ENCODE peak calls at places on chromosomes 13 and 19, in five cellular contexts. One of them, this sample, is unnamed.

GRCh38 chr19:16024266-16025107 is 51.8 kb upstream of the TPM4 start:
- DNase-seq in left ventricle myocardium inferior: no peak
- DNase-seq in fibroblast of lung: no peak
- DNase-seq in aorta: peak
- DNase-seq in cardiac muscle cell: no peak
- DNase-seq in this sample: no peak

GRCh38 chr13:61414136-61414535 is 1.5 kb downstream of the PCDH20 start:
- DNase-seq in fibroblast of lung: no peak
- DNase-seq in aorta: no peak
- DNase-seq in left ventricle myocardium inferior: no peak
- DNase-seq in cardiac muscle cell: no peak
- DNase-seq in this sample: no peak

GRCh38 chr13:51767100-51767499 is 36.9 kb downstream of the DHRS12 start:
- DNase-seq in aorta: no peak
- DNase-seq in left ventricle myocardium inferior: no peak
- DNase-seq in cardiac muscle cell: no peak
- DNase-seq in fibroblast of lung: no peak
- DNase-seq in this sample: no peak

GRCh38 chr13:43698743-43699142 is 88.0 kb downstream of the ENOX1 start:
- DNase-seq in left ventricle myocardium inferior: no peak
- DNase-seq in fibroblast of lung: peak
- DNase-seq in aorta: no peak
- DNase-seq in cardiac muscle cell: no peak
- DNase-seq in this sample: peak

GRCh38 chr19:47356900-47357299 is 7.8 kb downstream of the DHX34 start:
- DNase-seq in aorta: no peak
- DNase-seq in left ventricle myocardium inferior: no peak
- DNase-seq in cardiac muscle cell: no peak
- DNase-seq in fibroblast of lung: no peak
- DNase-seq in this sample: no peak

GRCh38 chr13:74871671-74872070 is 610.3 kb downstream of the TBC1D4 start:
- DNase-seq in left ventricle myocardium inferior: no peak
- DNase-seq in aorta: no peak
- DNase-seq in cardiac muscle cell: no peak
- DNase-seq in fibroblast of lung: no peak
- DNase-seq in this sample: no peak

GRCh38 chr19:53696951-53697350 is 65.2 kb downstream of the DPRX start:
- DNase-seq in aorta: no peak
- DNase-seq in cardiac muscle cell: no peak
- DNase-seq in fibroblast of lung: peak
- DNase-seq in left ventricle myocardium inferior: no peak
- DNase-seq in this sample: no peak

GRCh38 chr13:110425444-110425780 is 118.3 kb downstream of the COL4A2 start:
- DNase-seq in left ventricle myocardium inferior: no peak
- DNase-seq in aorta: no peak
- DNase-seq in cardiac muscle cell: no peak
- DNase-seq in fibroblast of lung: peak
- DNase-seq in this sample: peak

GRCh38 chr19:6766357-6767080 is 716 bp downstream of the SH2D3A start:
- DNase-seq in left ventricle myocardium inferior: no peak
- DNase-seq in cardiac muscle cell: no peak
- DNase-seq in fibroblast of lung: no peak
- DNase-seq in aorta: no peak
- DNase-seq in this sample: no peak

GRCh38 chr13:25286308-25286968 is 850 bp downstream of the MTMR6 start:
- DNase-seq in cardiac muscle cell: peak
- DNase-seq in left ventricle myocardium inferior: no peak
- DNase-seq in aorta: no peak
- DNase-seq in fibroblast of lung: peak
- DNase-seq in this sample: no peak

GRCh38 chr19:57351867-57352266 is 796 bp downstream of the ZNF304 start:
- DNase-seq in fibroblast of lung: no peak
- DNase-seq in left ventricle myocardium inferior: no peak
- DNase-seq in aorta: no peak
- DNase-seq in cardiac muscle cell: no peak
- DNase-seq in this sample: no peak

GRCh38 chr13:113945857-113946408 is 27.9 kb downstream of the C13orf46 start:
- DNase-seq in fibroblast of lung: no peak
- DNase-seq in cardiac muscle cell: no peak
- DNase-seq in aorta: peak
- DNase-seq in left ventricle myocardium inferior: no peak
- DNase-seq in this sample: no peak

GRCh38 chr13:75181906-75182305 is 300.1 kb downstream of the TBC1D4 start:
- DNase-seq in left ventricle myocardium inferior: no peak
- DNase-seq in fibroblast of lung: peak
- DNase-seq in aorta: no peak
- DNase-seq in cardiac muscle cell: no peak
- DNase-seq in this sample: peak

GRCh38 chr13:37107868-37108267 is 2.4 kb upstream of the CSNK1A1L start:
- DNase-seq in aorta: no peak
- DNase-seq in left ventricle myocardium inferior: no peak
- DNase-seq in fibroblast of lung: no peak
- DNase-seq in cardiac muscle cell: no peak
- DNase-seq in this sample: no peak

GRCh38 chr19:19775891-19776205 is 42.9 kb upstream of the ZNF14 start:
- DNase-seq in fibroblast of lung: no peak
- DNase-seq in left ventricle myocardium inferior: no peak
- DNase-seq in aorta: no peak
- DNase-seq in cardiac muscle cell: no peak
- DNase-seq in this sample: no peak

GRCh38 chr13:113009743-113010509 is 40.9 kb downstream of the MCF2L start:
- DNase-seq in aorta: no peak
- DNase-seq in left ventricle myocardium inferior: no peak
- DNase-seq in cardiac muscle cell: no peak
- DNase-seq in fibroblast of lung: no peak
- DNase-seq in this sample: no peak

GRCh38 chr19:44808463-44809371 is at the start of gene BCAM:
- DNase-seq in fibroblast of lung: peak
- DNase-seq in aorta: peak
- DNase-seq in left ventricle myocardium inferior: peak
- DNase-seq in cardiac muscle cell: peak
- DNase-seq in this sample: no peak

GRCh38 chr19:3893509-3894179 is 13.2 kb downstream of the ATCAY start:
- DNase-seq in cardiac muscle cell: no peak
- DNase-seq in fibroblast of lung: no peak
- DNase-seq in aorta: no peak
- DNase-seq in left ventricle myocardium inferior: no peak
- DNase-seq in this sample: no peak

GRCh38 chr19:43432866-43433673 is 18.4 kb downstream of the TEX101 start:
- DNase-seq in fibroblast of lung: peak
- DNase-seq in cardiac muscle cell: peak
- DNase-seq in aorta: no peak
- DNase-seq in left ventricle myocardium inferior: peak
- DNase-seq in this sample: no peak

GRCh38 chr19:47022140-47022536 is 2.5 kb downstream of the NPAS1 start:
- DNase-seq in aorta: no peak
- DNase-seq in cardiac muscle cell: no peak
- DNase-seq in left ventricle myocardium inferior: no peak
- DNase-seq in fibroblast of lung: no peak
- DNase-seq in this sample: no peak

GRCh38 chr19:45729774-45730388 is 815 bp downstream of the FBXO46 start:
- DNase-seq in left ventricle myocardium inferior: no peak
- DNase-seq in cardiac muscle cell: no peak
- DNase-seq in fibroblast of lung: no peak
- DNase-seq in aorta: no peak
- DNase-seq in this sample: no peak

GRCh38 chr13:27341616-27342015 is 71.0 kb downstream of the RASL11A start:
- DNase-seq in aorta: no peak
- DNase-seq in cardiac muscle cell: no peak
- DNase-seq in fibroblast of lung: no peak
- DNase-seq in left ventricle myocardium inferior: no peak
- DNase-seq in this sample: no peak

GRCh38 chr19:35755160-35755549 is 1.7 kb downstream of the HSPB6 start:
- DNase-seq in fibroblast of lung: no peak
- DNase-seq in cardiac muscle cell: no peak
- DNase-seq in left ventricle myocardium inferior: no peak
- DNase-seq in aorta: no peak
- DNase-seq in this sample: no peak

GRCh38 chr19:42392165-42392564 is 2.1 kb upstream of the CNFN start:
- DNase-seq in fibroblast of lung: no peak
- DNase-seq in cardiac muscle cell: no peak
- DNase-seq in aorta: no peak
- DNase-seq in left ventricle myocardium inferior: no peak
- DNase-seq in this sample: no peak

GRCh38 chr19:42389899-42390298 is at the start of gene CNFN:
- DNase-seq in cardiac muscle cell: no peak
- DNase-seq in aorta: no peak
- DNase-seq in left ventricle myocardium inferior: no peak
- DNase-seq in fibroblast of lung: no peak
- DNase-seq in this sample: no peak

GRCh38 chr19:42388851-42389489 is 1.1 kb downstream of the CNFN start:
- DNase-seq in fibroblast of lung: no peak
- DNase-seq in cardiac muscle cell: no peak
- DNase-seq in aorta: no peak
- DNase-seq in left ventricle myocardium inferior: no peak
- DNase-seq in this sample: no peak

GRCh38 chr19:42386974-42387707 is 3.0 kb downstream of the CNFN start:
- DNase-seq in left ventricle myocardium inferior: peak
- DNase-seq in aorta: no peak
- DNase-seq in fibroblast of lung: peak
- DNase-seq in cardiac muscle cell: peak
- DNase-seq in this sample: no peak
- H3K4me3 ChIP-seq in left ventricle myocardium inferior: peak
- H3K4me3 ChIP-seq in aorta: no peak
- H3K4me3 ChIP-seq in fibroblast of lung: peak
- H3K4me3 ChIP-seq in cardiac muscle cell: peak
- H3K4me3 ChIP-seq in this sample: peak

GRCh38 chr19:13505164-13505695 is 1.0 kb downstream of the CACNA1A start:
- DNase-seq in left ventricle myocardium inferior: no peak
- DNase-seq in cardiac muscle cell: no peak
- DNase-seq in fibroblast of lung: no peak
- DNase-seq in aorta: no peak
- DNase-seq in this sample: no peak
- H3K4me3 ChIP-seq in left ventricle myocardium inferior: no peak
- H3K4me3 ChIP-seq in cardiac muscle cell: no peak
- H3K4me3 ChIP-seq in fibroblast of lung: no peak
- H3K4me3 ChIP-seq in aorta: no peak
- H3K4me3 ChIP-seq in this sample: peak

GRCh38 chr19:18274776-18275356 is 614 bp upstream of the IQCN start:
- DNase-seq in left ventricle myocardium inferior: peak
- DNase-seq in fibroblast of lung: peak
- DNase-seq in cardiac muscle cell: no peak
- DNase-seq in aorta: peak
- DNase-seq in this sample: no peak

GRCh38 chr19:18270304-18270703 is 3.9 kb downstream of the IQCN start:
- DNase-seq in cardiac muscle cell: no peak
- DNase-seq in aorta: no peak
- DNase-seq in fibroblast of lung: no peak
- DNase-seq in left ventricle myocardium inferior: no peak
- DNase-seq in this sample: no peak

GRCh38 chr19:18273566-18274302 is 518 bp downstream of the IQCN start:
- DNase-seq in fibroblast of lung: no peak
- DNase-seq in cardiac muscle cell: no peak
- DNase-seq in left ventricle myocardium inferior: no peak
- DNase-seq in aorta: no peak
- DNase-seq in this sample: no peak

GRCh38 chr19:18271433-18271841 is 2.8 kb downstream of the IQCN start:
- DNase-seq in left ventricle myocardium inferior: no peak
- DNase-seq in aorta: no peak
- DNase-seq in fibroblast of lung: no peak
- DNase-seq in cardiac muscle cell: no peak
- DNase-seq in this sample: no peak

GRCh38 chr19:18274303-18274775 is at the start of gene IQCN:
- DNase-seq in cardiac muscle cell: no peak
- DNase-seq in fibroblast of lung: peak
- DNase-seq in aorta: peak
- DNase-seq in left ventricle myocardium inferior: no peak
- DNase-seq in this sample: no peak
- H3K4me3 ChIP-seq in cardiac muscle cell: no peak
- H3K4me3 ChIP-seq in fibroblast of lung: peak
- H3K4me3 ChIP-seq in aorta: no peak
- H3K4me3 ChIP-seq in left ventricle myocardium inferior: peak
- H3K4me3 ChIP-seq in this sample: peak

DNA sequence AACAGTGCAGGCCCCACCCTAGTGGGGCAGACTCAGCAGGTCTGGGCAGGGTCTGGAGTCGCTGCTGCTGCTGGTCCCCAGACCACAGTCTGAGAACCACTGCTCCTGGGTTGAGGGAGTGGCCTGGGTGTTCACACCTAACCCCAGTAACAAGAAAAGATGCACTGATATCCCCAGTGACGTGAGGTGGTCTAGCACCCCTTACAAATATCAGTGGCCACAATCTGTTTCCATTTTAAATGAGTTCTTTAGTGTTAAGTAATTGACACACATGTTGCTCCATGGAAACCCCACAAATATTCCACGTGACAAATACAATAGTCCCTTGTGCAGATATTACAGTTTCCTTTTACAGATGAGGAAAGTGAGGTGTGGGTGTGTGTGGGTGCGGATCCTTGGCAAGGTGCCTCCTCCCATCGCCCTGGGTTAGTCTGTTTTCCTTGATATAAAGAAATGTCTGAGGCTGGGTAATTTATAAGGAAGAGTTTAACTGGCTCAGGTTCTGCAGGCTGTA is 96.3 kb upstream of the GPR183 start:
- DNase-seq in cardiac muscle cell: no peak
- DNase-seq in aorta: peak
- DNase-seq in left ventricle myocardium inferior: no peak
- DNase-seq in fibroblast of lung: no peak
- DNase-seq in this sample: no peak
- H3K4me3 ChIP-seq in cardiac muscle cell: no peak
- H3K4me3 ChIP-seq in aorta: no peak
- H3K4me3 ChIP-seq in left ventricle myocardium inferior: no peak
- H3K4me3 ChIP-seq in fibroblast of lung: no peak
- H3K4me3 ChIP-seq in this sample: no peak

This sample was measured in AG04450.